ENCODE peak calls at places on chromosomes 5 and 9, in five cellular contexts. Y is brain microvascular endothelial cell, H is foreskin fibroblast, M is IMR-90, V is heart left ventricle. G is an unnamed sample.

GRCh38 chr5:145778144-145778900 is 56.8 kb downstream of the PRELID2 start:
- DNase-seq in V (no peak), Y (no peak), H (no peak), M (no peak), G (no peak)

GRCh38 chr9:127166651-127167524 is 44.5 kb upstream of the ANGPTL2 start:
- DNase-seq in H (no peak), M (peak), V (no peak), Y (no peak), G (peak)

GRCh38 chr5:142716963-142717362 is 31.1 kb upstream of the FGF1 start:
- DNase-seq in M (peak), V (peak), Y (peak), H (peak), G (no peak)

GRCh38 chr9:11319477-11320060 is 706.8 kb upstream of the PTPRD start:
- DNase-seq in Y (peak), V (no peak), M (no peak), H (no peak), G (no peak)

GRCh38 chr9:80699551-80699998 is 989.8 kb downstream of the TLE1 start:
- DNase-seq in Y (peak), V (no peak), H (peak), M (peak), G (peak)

GRCh38 chr5:112929336-112930081 is 7.5 kb upstream of the REEP5 start:
- DNase-seq in Y (no peak), M (peak), H (no peak), V (no peak), G (no peak)

GRCh38 chr9:14095272-14095671 is 218.7 kb downstream of the NFIB start:
- DNase-seq in V (no peak), H (no peak), M (no peak), Y (no peak), G (no peak)

GRCh38 chr5:90344693-90345092 is 64.9 kb downstream of the CETN3 start:
- DNase-seq in M (no peak), Y (no peak), V (no peak), H (no peak), G (no peak)

GRCh38 chr5:170000155-170000554 is 19.9 kb upstream of the INSYN2B start:
- DNase-seq in M (no peak), V (no peak), Y (no peak), H (no peak), G (no peak)

GRCh38 chr9:3768286-3768685 is 242.5 kb upstream of the RFX3 start:
- DNase-seq in M (peak), H (peak), V (no peak), Y (no peak), G (no peak)

GRCh38 chr9:91758491-91758981 is 191.5 kb downstream of the ROR2 start:
- DNase-seq in V (no peak), H (peak), M (peak), Y (peak), G (no peak)

GRCh38 chr9:97502222-97502983 is 937 bp downstream of the TMOD1 start:
- DNase-seq in M (no peak), H (peak), Y (no peak), V (peak), G (no peak)

GRCh38 chr5:75734913-75735789 is 17.9 kb upstream of the POC5 start:
- DNase-seq in M (peak), Y (peak), H (peak), V (no peak), G (no peak)

GRCh38 chr9:14769235-14769580 is 46.7 kb upstream of the CER1 start:
- DNase-seq in Y (peak), V (no peak), M (peak), H (peak), G (no peak)

GRCh38 chr9:136522354-136523237 is 23.3 kb downstream of the NOTCH1 start:
- DNase-seq in Y (no peak), M (no peak), V (no peak), H (no peak), G (no peak)

GRCh38 chr9:20315672-20316071 is 306.6 kb downstream of the MLLT3 start:
- DNase-seq in M (peak), Y (peak), H (peak), V (no peak), G (no peak)

GRCh38 chr9:113622600-113623400 is 159.3 kb downstream of the RGS3 start:
- DNase-seq in M (peak), V (peak), Y (peak), H (peak), G (peak)

GRCh38 chr9:71901695-71902094 is 9.3 kb downstream of the ABHD17B start:
- DNase-seq in M (no peak), Y (no peak), V (no peak), H (no peak), G (no peak)

GRCh38 chr5:84622485-84622884 is 237.8 kb upstream of the EDIL3 start:
- DNase-seq in Y (no peak), H (no peak), V (no peak), M (no peak), G (no peak)

GRCh38 chr5:68287976-68288755 is 72.6 kb downstream of the PIK3R1 start:
- DNase-seq in Y (peak), H (peak), M (peak), V (peak), G (no peak)

GRCh38 chr9:77020438-77021264 is 1.2 kb downstream of the FOXB2 start:
- DNase-seq in M (no peak), Y (no peak), H (peak), V (no peak), G (no peak)

GRCh38 chr5:14574891-14575496 is 6.6 kb upstream of the OTULINL start:
- DNase-seq in V (peak), Y (no peak), M (no peak), H (peak), G (no peak)

GRCh38 chr5:36108758-36109245 is 42.1 kb upstream of the UGT3A2 start:
- DNase-seq in V (no peak), M (no peak), Y (no peak), H (peak), G (no peak)

GRCh38 chr5:110681953-110682352 is 44.5 kb downstream of the TMEM232 start:
- DNase-seq in Y (no peak), M (no peak), V (no peak), H (no peak), G (no peak)

GRCh38 chr5:133121080-133121479 is 69.3 kb downstream of the HSPA4 start:
- DNase-seq in H (no peak), V (no peak), Y (peak), M (peak), G (no peak)

GRCh38 chr9:4762108-4762888 is 21.3 kb upstream of the AK3 start:
- DNase-seq in Y (peak), H (peak), V (peak), M (peak), G (peak)

GRCh38 chr9:37931586-37931985 is 27.7 kb upstream of the SLC25A51 start:
- DNase-seq in V (no peak), M (peak), Y (no peak), H (peak), G (no peak)

GRCh38 chr5:134874831-134875655 is 872 bp downstream of the TXNDC15 start:
- DNase-seq in V (peak), M (peak), Y (peak), H (peak), G (peak)

GRCh38 chr9:137445930-137446431 is 4.8 kb upstream of the ENTPD8 start:
- DNase-seq in M (no peak), H (no peak), Y (no peak), V (no peak), G (no peak)

GRCh38 chr5:158814521-158814920 is 285.2 kb downstream of the EBF1 start:
- DNase-seq in V (no peak), M (no peak), Y (no peak), H (peak), G (no peak)

GRCh38 chr5:170737591-170737990 is 45.9 kb upstream of the GABRP start:
- DNase-seq in Y (no peak), H (no peak), M (no peak), V (no peak), G (no peak)

GRCh38 chr9:37988041-37988440 is 81.0 kb downstream of the SHB start:
- DNase-seq in Y (no peak), H (peak), V (no peak), M (no peak), G (no peak)

GRCh38 chr5:2550479-2550878 is 201.0 kb downstream of the IRX2 start:
- DNase-seq in H (no peak), M (no peak), V (no peak), Y (no peak), G (no peak)

GRCh38 chr9:136674786-136675349 is 12.2 kb downstream of the EGFL7 start:
- DNase-seq in M (no peak), H (no peak), V (peak), Y (no peak), G (no peak)

GRCh38 chr9:36584626-36585460 is 12.1 kb downstream of the MELK start:
- DNase-seq in Y (peak), H (peak), V (no peak), M (peak), G (no peak)

GRCh38 chr5:10635861-10636350 is 72.0 kb downstream of the ANKRD33B start:
- DNase-seq in Y (no peak), M (no peak), V (no peak), H (no peak), G (no peak)

GRCh38 chr9:93071464-93071863 is 13.0 kb downstream of the SUSD3 start:
- DNase-seq in V (no peak), M (peak), H (peak), Y (no peak), G (no peak)

GRCh38 chr5:173016069-173016455 is 32.5 kb downstream of the ATP6V0E1 start:
- DNase-seq in M (no peak), V (no peak), Y (no peak), H (no peak), G (no peak)
- H3K4me3 ChIP-seq in M (no peak), V (no peak), Y (no peak), H (no peak), G (no peak)

DNA sequence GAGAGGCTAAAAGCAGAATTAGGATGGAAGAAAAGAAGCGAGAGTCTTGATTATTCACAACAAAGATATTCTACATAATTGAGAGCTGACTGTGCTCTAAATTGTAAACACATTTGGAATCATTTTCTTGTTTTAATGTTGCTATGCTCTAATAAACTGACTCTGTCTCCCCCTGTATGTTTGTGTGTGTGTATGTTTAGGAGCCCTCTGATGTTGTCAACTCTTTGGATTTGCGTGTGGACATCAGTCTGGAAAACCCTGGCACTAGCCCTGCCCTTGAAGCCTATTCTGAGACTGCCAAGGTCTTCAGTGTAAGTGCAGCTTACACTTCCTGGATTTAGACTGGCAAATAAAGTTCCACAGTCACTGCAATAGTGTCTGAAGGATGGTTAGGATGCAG is 37.8 kb downstream of the MOCS2 start:
- DNase-seq in V (no peak), M (peak), Y (no peak), H (peak), G (no peak)
- TF ChIP-seq CTCF in V (no peak), M (peak), Y (no peak), H (peak), G (no peak)

GRCh38 chr5:33261305-33261704 is 179.5 kb upstream of the TARS1 start:
- DNase-seq in M (peak), H (peak), Y (peak), V (no peak), G (no peak)

GRCh38 chr5:33254581-33254980 is 186.2 kb upstream of the TARS1 start:
- DNase-seq in V (no peak), M (no peak), H (no peak), Y (no peak), G (no peak)

GRCh38 chr5:33260098-33260497 is 180.7 kb upstream of the TARS1 start:
- DNase-seq in Y (peak), H (peak), M (peak), V (no peak), G (no peak)

GRCh38 chr5:33258553-33258952 is 182.2 kb upstream of the TARS1 start:
- DNase-seq in Y (peak), V (no peak), M (peak), H (peak), G (no peak)

GRCh38 chr5:33257807-33258491 is 182.8 kb upstream of the TARS1 start:
- DNase-seq in V (no peak), M (peak), H (peak), Y (peak), G (peak)
- H3K4me3 ChIP-seq in V (no peak), M (no peak), H (no peak), Y (no peak), G (no peak)

DNA sequence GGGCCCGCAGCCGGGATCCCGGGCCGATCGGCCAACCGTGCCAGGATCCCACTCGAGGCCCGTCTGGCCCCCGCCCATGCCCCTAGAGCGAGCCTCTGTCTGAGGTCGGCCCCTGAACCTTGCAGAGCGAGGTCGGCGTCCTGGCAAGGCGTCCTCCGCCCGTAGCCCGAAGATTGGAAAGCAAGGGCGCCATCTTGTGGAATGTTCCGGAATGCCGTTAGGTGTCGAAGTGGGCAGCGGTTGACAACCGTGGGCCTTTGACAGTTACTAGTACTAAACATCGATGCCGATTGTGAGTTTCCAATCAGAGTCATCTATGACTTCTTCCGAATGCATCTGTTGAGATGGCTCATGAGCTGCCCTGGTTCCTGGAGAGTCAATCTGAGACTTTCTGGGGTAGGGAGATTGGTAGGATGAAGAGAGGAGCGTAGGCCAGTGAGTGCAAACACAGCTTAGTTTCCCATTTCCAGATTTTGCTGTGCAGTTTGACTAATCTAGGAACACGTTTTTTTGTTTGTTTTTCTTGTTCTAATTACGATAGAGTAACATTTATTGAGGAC is 921 bp upstream of the PLK2 start:
- DNase-seq in V (peak), H (peak), M (peak), Y (peak), G (no peak)
- TF ChIP-seq CTCF in V (peak), H (peak), M (peak), Y (peak), G (peak)

GRCh38 chr5:150156033-150156381 is 362 bp upstream of the PDGFRB start:
- DNase-seq in M (no peak), V (no peak), H (no peak), Y (no peak), G (no peak)

GRCh38 chr5:150153483-150153882 is 2.2 kb downstream of the PDGFRB start:
- DNase-seq in M (peak), H (no peak), V (no peak), Y (no peak), G (no peak)

GRCh38 chr5:150153957-150154617 is 1.6 kb downstream of the PDGFRB start:
- DNase-seq in H (peak), Y (peak), M (peak), V (no peak), G (no peak)

GRCh38 chr5:150155258-150156032 is at the start of gene PDGFRB:
- DNase-seq in H (peak), V (peak), M (peak), Y (peak), G (no peak)

DNA sequence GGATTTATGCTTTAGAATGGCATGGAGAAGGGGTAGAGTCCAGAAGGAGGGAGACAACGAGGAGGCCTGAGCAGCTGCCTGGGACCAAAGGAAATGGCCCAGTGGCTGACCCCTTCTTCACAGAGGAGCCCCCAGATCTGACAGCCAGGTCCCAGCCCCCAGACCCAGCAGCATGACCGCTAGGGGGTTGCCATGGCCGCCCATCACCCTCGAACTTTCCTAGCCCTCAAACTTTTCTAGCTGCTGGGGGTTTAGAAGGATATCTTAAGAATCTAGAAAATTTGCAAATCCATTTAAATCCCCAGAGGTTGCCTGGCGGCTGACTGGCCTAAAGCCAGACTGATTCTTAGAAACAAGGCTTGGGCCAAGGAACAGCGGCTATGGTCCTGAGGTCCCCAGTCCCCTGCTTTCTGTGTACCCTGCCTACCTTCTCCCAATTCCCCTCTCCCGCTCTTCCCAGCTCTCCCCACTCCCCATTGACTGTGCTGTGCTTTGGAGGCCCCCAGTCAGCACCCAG is 969 bp downstream of the PDGFRB start:
- DNase-seq in V (no peak), H (peak), M (no peak), Y (no peak), G (no peak)
- H3K4me3 ChIP-seq in V (peak), H (peak), M (peak), Y (peak), G (no peak)

DNA sequence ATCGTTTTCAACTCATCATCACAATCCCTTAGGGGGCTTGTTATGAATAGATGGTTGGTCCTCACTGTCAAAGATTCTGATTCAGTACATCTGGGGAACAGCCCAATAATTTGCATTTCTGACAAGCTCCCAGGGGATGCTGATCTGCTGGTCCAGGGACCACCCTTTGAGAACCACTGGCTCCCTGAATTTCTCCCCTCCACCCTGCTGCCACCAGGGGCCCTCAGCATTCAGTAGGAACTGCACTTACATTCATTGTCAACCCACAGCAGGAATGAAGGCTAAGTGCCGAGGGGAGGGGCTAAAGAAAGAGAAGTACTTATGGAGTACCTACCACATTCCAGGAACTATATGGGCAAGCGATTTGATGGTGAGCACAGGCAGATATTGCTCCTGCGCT is 85.9 kb downstream of the BOD1 start:
- DNase-seq in V (no peak), M (no peak), H (no peak), Y (no peak), G (no peak)
- TF ChIP-seq CTCF in V (no peak), M (no peak), H (no peak), Y (peak), G (peak)